ENCODE peak calls at places on chromosomes 11 and 22, in nine cellular contexts. U is mucosa of descending colon, D is Calu3, C is dorsolateral prefrontal cortex, L is pancreas, J is body of pancreas, K is foreskin keratinocyte, Z is cardiac fibroblast, B is cardiac muscle cell. G is an unnamed sample.

GRCh38 chr11:17827006-17827405 is 92.4 kb downstream of the KCNC1 start:
- DNase-seq in U (no peak), D (no peak), C (no peak), L (no peak), J (no peak), K (no peak), Z (no peak), B (no peak), G (no peak)

GRCh38 chr11:75389925-75390324 is 9.4 kb upstream of the RPS3 start:
- DNase-seq in U (no peak), D (no peak), C (no peak), L (no peak), J (no peak), K (no peak), Z (no peak), B (no peak), G (no peak)

GRCh38 chr22:39926175-39927152 is 25.6 kb downstream of the GRAP2 start:
- DNase-seq in U (no peak), D (no peak), C (peak), L (no peak), J (peak), K (no peak), Z (no peak), B (no peak), G (no peak)

GRCh38 chr11:93736129-93736528 is 5.2 kb downstream of the TAF1D start:
- DNase-seq in U (no peak), D (no peak), C (no peak), L (no peak), J (no peak), K (no peak), Z (peak), B (peak), G (no peak)

GRCh38 chr11:9313648-9314290 is 624 bp downstream of the TMEM41B start:
- DNase-seq in U (no peak), D (no peak), C (no peak), L (no peak), J (peak), K (peak), Z (peak), B (peak), G (no peak)

GRCh38 chr22:20448630-20449029 is 11.0 kb upstream of the SCARF2 start:
- DNase-seq in U (no peak), D (no peak), C (no peak), L (no peak), J (no peak), K (no peak), Z (no peak), B (no peak), G (no peak)

GRCh38 chr11:110031171-110031570 is 62.0 kb upstream of the ZC3H12C start:
- DNase-seq in U (no peak), D (no peak), C (no peak), L (no peak), J (no peak), K (no peak), Z (no peak), B (no peak), G (no peak)

GRCh38 chr22:29855611-29856181 is 17.6 kb upstream of the ASCC2 start:
- DNase-seq in U (no peak), D (no peak), C (no peak), L (no peak), J (peak), K (no peak), Z (no peak), B (no peak), G (no peak)

GRCh38 chr22:44357962-44358553 is 45.3 kb upstream of the SHISAL1 start:
- DNase-seq in U (peak), D (no peak), C (peak), L (no peak), J (no peak), K (no peak), Z (no peak), B (peak), G (peak)

GRCh38 chr11:29272019-29272654 is 744.7 kb downstream of the KCNA4 start:
- DNase-seq in U (no peak), D (peak), C (no peak), L (no peak), J (no peak), K (peak), Z (peak), B (peak), G (no peak)

GRCh38 chr22:41030891-41031290 is 61.5 kb upstream of the EP300 start:
- DNase-seq in U (no peak), D (no peak), C (no peak), L (no peak), J (no peak), K (no peak), Z (peak), B (peak), G (no peak)

GRCh38 chr11:80778432-80778831 is 1337.6 kb upstream of the TENM4 start:
- DNase-seq in U (no peak), D (no peak), C (no peak), L (no peak), J (no peak), K (no peak), Z (no peak), B (no peak), G (no peak)

GRCh38 chr11:73244589-73245240 is 26.6 kb downstream of the P2RY2 start:
- DNase-seq in U (peak), D (no peak), C (no peak), L (no peak), J (no peak), K (no peak), Z (no peak), B (no peak), G (no peak)

GRCh38 chr11:58927393-58928081 is 11.8 kb upstream of the GLYATL1 start:
- DNase-seq in U (peak), D (peak), C (no peak), L (peak), J (peak), K (no peak), Z (no peak), B (peak), G (peak)

GRCh38 chr22:22938672-22939536 is 51.3 kb downstream of the IGLL5 start:
- DNase-seq in U (peak), D (no peak), C (no peak), L (no peak), J (no peak), K (no peak), Z (no peak), B (no peak), G (no peak)

GRCh38 chr22:27445876-27446275 is 355.7 kb downstream of the MN1 start:
- DNase-seq in U (no peak), D (no peak), C (no peak), L (no peak), J (peak), K (no peak), Z (peak), B (no peak), G (no peak)

GRCh38 chr11:120032766-120033390 is 105.0 kb downstream of the TRIM29 start:
- DNase-seq in U (no peak), D (no peak), C (no peak), L (no peak), J (no peak), K (no peak), Z (no peak), B (no peak), G (no peak)

GRCh38 chr22:46068908-46069481 is 81.3 kb upstream of the PPARA start:
- DNase-seq in U (peak), D (peak), C (peak), L (no peak), J (no peak), K (no peak), Z (peak), B (peak), G (peak)

GRCh38 chr11:31387379-31387778 is 17.7 kb downstream of the DNAJC24 start:
- DNase-seq in U (no peak), D (no peak), C (no peak), L (no peak), J (no peak), K (peak), Z (no peak), B (peak), G (no peak)

GRCh38 chr11:111063711-111064110 is 181.8 kb upstream of the POU2AF2 start:
- DNase-seq in U (no peak), D (no peak), C (no peak), L (no peak), J (no peak), K (no peak), Z (peak), B (peak), G (no peak)

GRCh38 chr11:95082576-95083001 is 7.1 kb upstream of the ENDOD1 start:
- DNase-seq in U (no peak), D (no peak), C (no peak), L (no peak), J (no peak), K (no peak), Z (no peak), B (no peak), G (no peak)

GRCh38 chr11:119752946-119753345 is 23.9 kb upstream of the NECTIN1 start:
- DNase-seq in U (no peak), D (no peak), C (peak), L (no peak), J (no peak), K (no peak), Z (no peak), B (no peak), G (no peak)

GRCh38 chr11:62223095-62223494 is 14.6 kb downstream of the SCGB2A1 start:
- DNase-seq in U (no peak), D (no peak), C (no peak), L (no peak), J (no peak), K (no peak), Z (peak), B (peak), G (no peak)

GRCh38 chr22:49966041-49966715 is 5.6 kb downstream of the PIM3 start:
- DNase-seq in U (peak), D (no peak), C (peak), L (peak), J (peak), K (no peak), Z (no peak), B (no peak), G (no peak)

GRCh38 chr11:118180300-118180703 is 3.9 kb upstream of the SCN2B start:
- DNase-seq in U (no peak), D (no peak), C (peak), L (peak), J (peak), K (peak), Z (peak), B (peak), G (peak)

GRCh38 chr22:32333141-32333768 is 24.4 kb upstream of the RFPL3 start:
- DNase-seq in U (no peak), D (no peak), C (no peak), L (no peak), J (no peak), K (no peak), Z (no peak), B (no peak), G (no peak)

GRCh38 chr11:15893080-15893492 is 463.3 kb downstream of the SOX6 start:
- DNase-seq in U (no peak), D (peak), C (no peak), L (no peak), J (no peak), K (peak), Z (no peak), B (peak), G (no peak)

GRCh38 chr22:43446037-43446803 is 34.4 kb downstream of the MPPED1 start:
- DNase-seq in U (no peak), D (no peak), C (no peak), L (no peak), J (no peak), K (no peak), Z (no peak), B (no peak), G (no peak)

GRCh38 chr22:42800731-42801536 is 56.1 kb downstream of the ARFGAP3 start:
- DNase-seq in U (no peak), D (no peak), C (no peak), L (no peak), J (no peak), K (no peak), Z (no peak), B (no peak), G (no peak)

GRCh38 chr11:85767277-85767676 is 43.7 kb downstream of the SYTL2 start:
- DNase-seq in U (no peak), D (no peak), C (no peak), L (no peak), J (no peak), K (no peak), Z (no peak), B (no peak), G (no peak)

DNA sequence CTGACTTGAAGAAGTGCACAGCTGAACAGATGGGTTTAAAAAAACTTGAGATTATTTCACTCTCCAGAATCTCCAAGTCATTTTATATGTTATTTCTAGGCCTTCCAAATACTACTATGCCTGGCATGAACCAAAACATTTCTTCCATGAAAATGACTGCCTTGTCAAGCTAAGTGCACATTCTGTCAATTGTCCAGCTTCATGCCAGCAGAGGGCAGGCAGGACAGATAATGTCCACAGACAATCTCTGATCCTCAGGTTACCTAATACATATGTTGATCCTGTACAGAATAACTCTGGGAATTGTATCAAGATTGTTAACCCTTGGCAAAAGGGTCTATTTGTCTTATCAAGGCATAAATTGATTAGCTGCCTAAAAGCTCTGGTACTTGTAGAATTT is 229.5 kb downstream of the AASDHPPT start:
- DNase-seq in U (no peak), D (no peak), C (no peak), L (no peak), J (no peak), K (no peak), Z (peak), B (no peak), G (no peak)
- TF ChIP-seq CTCF in U (no peak), D (no peak), C (no peak), L (no peak), J (no peak), K (peak), Z (peak), B (no peak), G (no peak)

GRCh38 chr22:17095538-17095937 is 10.7 kb downstream of the IL17RA start:
- DNase-seq in U (no peak), D (no peak), C (no peak), L (no peak), J (no peak), K (no peak), Z (peak), B (no peak), G (peak)
- TF ChIP-seq CTCF in U (no peak), D (no peak), C (peak), L (no peak), J (no peak), K (peak), Z (peak), B (peak), G (peak)

DNA sequence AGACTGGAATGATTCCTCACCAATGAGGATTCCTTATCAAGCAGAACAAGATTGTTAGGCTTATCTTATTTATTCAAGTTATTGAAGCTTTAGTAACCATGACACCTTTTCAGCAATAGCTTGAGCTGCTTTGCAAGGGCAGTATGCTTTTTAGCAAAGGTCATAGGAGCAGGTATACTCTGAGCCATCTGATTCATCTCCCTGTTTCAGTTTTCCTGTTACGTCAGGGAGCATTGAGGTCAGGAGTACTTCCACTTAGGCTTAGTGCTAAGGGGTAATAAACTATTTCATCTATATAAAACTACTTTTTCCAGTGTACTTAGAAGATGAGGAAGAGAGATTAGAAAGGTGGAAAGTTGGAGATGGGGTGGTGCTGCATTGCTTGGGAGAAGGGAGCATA is 17.7 kb upstream of the ANKRD42 start:
- DNase-seq in U (no peak), D (no peak), C (no peak), L (no peak), J (no peak), K (no peak), Z (no peak), B (no peak), G (no peak)
- TF ChIP-seq CTCF in U (no peak), D (no peak), C (no peak), L (no peak), J (no peak), K (no peak), Z (no peak), B (no peak), G (no peak)

DNA sequence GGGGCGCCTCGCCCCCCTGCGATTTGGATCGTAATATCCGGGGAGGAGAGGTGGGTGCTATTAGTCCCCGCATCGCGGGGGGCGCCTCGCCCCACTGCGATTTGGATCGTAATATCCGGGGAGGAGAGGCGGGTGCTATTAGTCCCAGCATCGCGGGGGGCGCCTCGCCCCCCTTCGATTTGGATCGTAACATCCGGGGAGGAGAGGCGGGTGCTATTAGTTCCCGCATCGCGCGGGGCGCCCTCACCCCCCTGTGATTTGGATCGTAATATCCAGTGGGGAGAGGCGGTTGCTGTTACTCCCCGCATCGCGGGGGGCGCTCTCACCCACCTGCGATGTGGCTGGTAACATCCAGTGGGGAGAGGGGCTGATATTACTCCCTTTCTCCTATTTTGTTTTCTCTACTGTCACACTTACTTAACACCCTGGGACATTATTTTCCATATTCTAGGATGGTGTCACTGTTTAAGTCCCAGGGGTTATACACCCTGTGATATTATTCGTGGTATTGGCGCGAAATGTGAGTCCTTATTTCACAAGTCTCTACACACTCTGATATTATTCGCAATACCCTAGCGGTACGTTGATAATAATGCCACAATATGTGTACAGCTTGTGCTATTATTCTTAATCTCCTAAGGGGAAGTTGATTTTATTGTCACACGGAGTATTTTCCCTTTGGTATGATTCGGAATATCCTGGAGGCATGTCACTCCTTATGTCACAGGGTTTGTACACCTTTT is 57.8 kb upstream of the ALDH3B2 start:
- DNase-seq in U (no peak), D (peak), C (no peak), L (peak), J (peak), K (no peak), Z (no peak), B (no peak), G (peak)
- TF ChIP-seq CTCF in U (no peak), D (peak), C (no peak), L (peak), J (peak), K (peak), Z (no peak), B (peak), G (peak)

DNA sequence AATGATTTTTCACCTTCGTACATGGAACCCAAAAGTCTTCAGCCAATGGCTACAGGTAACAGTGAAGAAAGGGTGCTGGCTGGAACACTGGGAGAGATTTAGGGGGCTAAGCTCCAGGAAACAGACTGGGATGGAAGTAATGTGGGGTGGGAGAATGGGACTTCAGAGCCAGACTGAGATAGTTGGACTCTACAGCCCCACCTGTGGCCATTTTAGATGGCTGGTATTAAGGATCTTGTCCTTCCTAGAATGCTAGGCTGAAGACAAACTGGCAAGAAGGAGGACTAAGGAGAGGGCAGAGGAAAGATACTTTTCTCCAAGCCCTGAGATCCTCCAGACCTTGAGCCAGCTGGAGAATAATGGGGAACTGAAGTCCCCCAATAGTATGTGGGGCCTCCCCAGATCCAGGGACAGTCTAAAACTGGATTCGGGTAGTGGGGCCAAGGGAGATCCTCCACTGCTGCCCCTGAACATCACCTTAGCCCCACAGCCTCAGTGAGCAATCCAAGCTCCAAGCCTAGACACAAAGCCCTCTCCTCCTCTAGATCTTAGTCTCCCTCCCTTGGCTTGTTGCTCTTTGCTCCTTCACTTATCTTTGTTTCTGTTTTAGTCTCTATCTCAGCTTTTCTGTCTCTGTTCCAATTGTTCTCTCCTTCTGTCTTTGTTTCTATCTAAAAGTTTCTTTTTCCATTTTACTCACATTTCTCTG is 16.1 kb upstream of the RRAS2 start:
- DNase-seq in U (no peak), D (no peak), C (no peak), L (no peak), J (no peak), K (no peak), Z (no peak), B (no peak), G (no peak)
- TF ChIP-seq CTCF in U (no peak), D (peak), C (no peak), L (no peak), J (no peak), K (peak), Z (no peak), B (peak), G (peak)

DNA sequence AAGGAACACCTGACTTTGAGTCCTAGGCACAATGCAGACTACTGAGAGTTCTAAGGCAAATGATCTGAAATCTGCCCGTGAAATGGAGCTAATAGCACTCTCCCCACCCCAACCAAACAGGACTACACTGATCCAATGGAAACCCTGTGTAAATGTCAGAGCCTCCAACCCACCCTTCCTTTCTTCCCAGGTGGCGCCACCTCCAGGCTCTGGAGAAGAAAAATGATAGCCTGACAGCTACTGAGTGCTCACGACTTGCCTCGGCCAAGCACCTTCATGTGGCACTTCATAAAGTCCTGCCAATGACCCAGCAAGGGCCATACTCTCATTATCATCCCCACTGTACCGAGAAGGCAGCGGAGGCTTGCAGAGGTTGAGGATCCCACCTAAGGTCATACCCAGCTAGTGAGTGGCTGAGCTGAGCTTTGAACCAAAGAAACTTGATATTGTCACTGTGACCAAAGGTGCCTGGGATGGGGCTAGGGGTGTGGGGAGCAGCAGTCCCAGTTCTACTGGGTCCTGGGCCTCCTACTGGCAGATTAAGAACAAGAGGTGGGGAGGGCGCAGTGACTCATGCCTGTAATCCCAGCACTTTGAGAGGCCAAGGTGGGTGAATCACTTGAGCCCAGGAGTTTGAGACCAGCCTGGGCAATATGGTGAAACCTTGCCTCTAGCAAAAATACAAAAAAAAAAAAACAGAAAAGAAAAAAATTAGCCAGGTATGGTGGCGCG is 20.5 kb downstream of the TST start:
- DNase-seq in U (no peak), D (no peak), C (no peak), L (no peak), J (no peak), K (no peak), Z (peak), B (peak), G (no peak)
- TF ChIP-seq CTCF in U (no peak), D (no peak), C (no peak), L (no peak), J (no peak), K (peak), Z (no peak), B (no peak), G (no peak)

G was measured in glutamatergic neuron.